ENCODE peak calls at places on chromosomes 4 and X, in seven cellular contexts. One of them, this sample, is unnamed.

GRCh38 chrX:15873566-15873965 is 19.0 kb upstream of the AP1S2 start:
- DNase-seq in stimulated activated CD4-positive, alpha-beta T cell treated with anti-CD3 and anti-CD28 coated beads, Interleukin-2, amount 100 ng/mL, for 48 hours: no peak
- DNase-seq in tibial artery: no peak
- DNase-seq in KBM-7: no peak
- DNase-seq in cardiac muscle cell: no peak
- DNase-seq in upper lobe of right lung: no peak
- DNase-seq in fibroblast of pulmonary artery: no peak
- DNase-seq in this sample: no peak

GRCh38 chr4:48780867-48781219 is 764 bp upstream of the FRYL start:
- DNase-seq in stimulated activated CD4-positive, alpha-beta T cell treated with anti-CD3 and anti-CD28 coated beads, Interleukin-2, amount 100 ng/mL, for 48 hours: peak; percentile 30
- DNase-seq in tibial artery: peak; percentile 34
- DNase-seq in KBM-7: no peak
- DNase-seq in cardiac muscle cell: no peak
- DNase-seq in upper lobe of right lung: no peak
- DNase-seq in fibroblast of pulmonary artery: peak; percentile 56
- DNase-seq in this sample: peak; percentile 23

GRCh38 chr4:127501103-127501502 is 131.7 kb upstream of the INTU start:
- DNase-seq in stimulated activated CD4-positive, alpha-beta T cell treated with anti-CD3 and anti-CD28 coated beads, Interleukin-2, amount 100 ng/mL, for 48 hours: no peak
- DNase-seq in tibial artery: no peak
- DNase-seq in KBM-7: no peak
- DNase-seq in cardiac muscle cell: no peak
- DNase-seq in upper lobe of right lung: no peak
- DNase-seq in fibroblast of pulmonary artery: peak; percentile 13
- DNase-seq in this sample: no peak

GRCh38 chr4:37936889-37937498 is 23.2 kb upstream of the PTTG2 start:
- DNase-seq in stimulated activated CD4-positive, alpha-beta T cell treated with anti-CD3 and anti-CD28 coated beads, Interleukin-2, amount 100 ng/mL, for 48 hours: no peak
- DNase-seq in tibial artery: peak; percentile 34
- DNase-seq in KBM-7: no peak
- DNase-seq in cardiac muscle cell: no peak
- DNase-seq in upper lobe of right lung: no peak
- DNase-seq in fibroblast of pulmonary artery: no peak
- DNase-seq in this sample: no peak

GRCh38 chr4:4387531-4388311 is 819 bp downstream of the NSG1 start:
- DNase-seq in stimulated activated CD4-positive, alpha-beta T cell treated with anti-CD3 and anti-CD28 coated beads, Interleukin-2, amount 100 ng/mL, for 48 hours: no peak
- DNase-seq in tibial artery: no peak
- DNase-seq in KBM-7: no peak
- DNase-seq in cardiac muscle cell: no peak
- DNase-seq in upper lobe of right lung: no peak
- DNase-seq in fibroblast of pulmonary artery: no peak
- DNase-seq in this sample: no peak

GRCh38 chr4:150976478-150977118 is 38.5 kb downstream of the LRBA start:
- DNase-seq in stimulated activated CD4-positive, alpha-beta T cell treated with anti-CD3 and anti-CD28 coated beads, Interleukin-2, amount 100 ng/mL, for 48 hours: no peak
- DNase-seq in tibial artery: no peak
- DNase-seq in KBM-7: peak; percentile 28
- DNase-seq in cardiac muscle cell: peak; percentile 32
- DNase-seq in upper lobe of right lung: no peak
- DNase-seq in fibroblast of pulmonary artery: no peak
- DNase-seq in this sample: no peak

GRCh38 chr4:123671633-123672404 is 275.2 kb downstream of the SPRY1 start:
- DNase-seq in stimulated activated CD4-positive, alpha-beta T cell treated with anti-CD3 and anti-CD28 coated beads, Interleukin-2, amount 100 ng/mL, for 48 hours: peak; percentile 15
- DNase-seq in tibial artery: no peak
- DNase-seq in KBM-7: no peak
- DNase-seq in cardiac muscle cell: no peak
- DNase-seq in upper lobe of right lung: no peak
- DNase-seq in fibroblast of pulmonary artery: no peak
- DNase-seq in this sample: no peak

GRCh38 chr4:157220026-157220881 is at the start of gene GRIA2:
- DNase-seq in stimulated activated CD4-positive, alpha-beta T cell treated with anti-CD3 and anti-CD28 coated beads, Interleukin-2, amount 100 ng/mL, for 48 hours: peak; percentile 11
- DNase-seq in tibial artery: no peak
- DNase-seq in KBM-7: peak; percentile 78
- DNase-seq in cardiac muscle cell: peak; percentile 91
- DNase-seq in upper lobe of right lung: peak; percentile 72
- DNase-seq in fibroblast of pulmonary artery: peak; percentile 66
- DNase-seq in this sample: no peak

GRCh38 chr4:109912706-109913621 is at the start of gene EGF:
- DNase-seq in stimulated activated CD4-positive, alpha-beta T cell treated with anti-CD3 and anti-CD28 coated beads, Interleukin-2, amount 100 ng/mL, for 48 hours: no peak
- DNase-seq in tibial artery: no peak
- DNase-seq in KBM-7: peak; percentile 45
- DNase-seq in cardiac muscle cell: peak; percentile 42
- DNase-seq in upper lobe of right lung: no peak
- DNase-seq in fibroblast of pulmonary artery: peak; percentile 47
- DNase-seq in this sample: no peak

GRCh38 chrX:57528670-57529255 is 63.0 kb upstream of the ZXDB start:
- DNase-seq in stimulated activated CD4-positive, alpha-beta T cell treated with anti-CD3 and anti-CD28 coated beads, Interleukin-2, amount 100 ng/mL, for 48 hours: peak; percentile 13
- DNase-seq in tibial artery: no peak
- DNase-seq in KBM-7: peak; percentile 47
- DNase-seq in cardiac muscle cell: peak; percentile 25
- DNase-seq in upper lobe of right lung: no peak
- DNase-seq in fibroblast of pulmonary artery: peak; percentile 1
- DNase-seq in this sample: no peak

GRCh38 chr4:155597933-155598451 is 68.7 kb upstream of the GUCY1A1 start:
- DNase-seq in stimulated activated CD4-positive, alpha-beta T cell treated with anti-CD3 and anti-CD28 coated beads, Interleukin-2, amount 100 ng/mL, for 48 hours: no peak
- DNase-seq in tibial artery: no peak
- DNase-seq in KBM-7: no peak
- DNase-seq in cardiac muscle cell: no peak
- DNase-seq in upper lobe of right lung: no peak
- DNase-seq in fibroblast of pulmonary artery: no peak
- DNase-seq in this sample: no peak

GRCh38 chr4:151443247-151443646 is 34.3 kb downstream of the FHIP1A start:
- DNase-seq in stimulated activated CD4-positive, alpha-beta T cell treated with anti-CD3 and anti-CD28 coated beads, Interleukin-2, amount 100 ng/mL, for 48 hours: no peak
- DNase-seq in tibial artery: no peak
- DNase-seq in KBM-7: no peak
- DNase-seq in cardiac muscle cell: no peak
- DNase-seq in upper lobe of right lung: no peak
- DNase-seq in fibroblast of pulmonary artery: no peak
- DNase-seq in this sample: no peak

GRCh38 chr4:13599159-13599558 is 28.4 kb downstream of the BOD1L1 start:
- DNase-seq in stimulated activated CD4-positive, alpha-beta T cell treated with anti-CD3 and anti-CD28 coated beads, Interleukin-2, amount 100 ng/mL, for 48 hours: no peak
- DNase-seq in tibial artery: no peak
- DNase-seq in KBM-7: no peak
- DNase-seq in cardiac muscle cell: no peak
- DNase-seq in upper lobe of right lung: no peak
- DNase-seq in fibroblast of pulmonary artery: no peak
- DNase-seq in this sample: no peak

GRCh38 chr4:122000849-122001248 is 49.0 kb upstream of the TRPC3 start:
- DNase-seq in stimulated activated CD4-positive, alpha-beta T cell treated with anti-CD3 and anti-CD28 coated beads, Interleukin-2, amount 100 ng/mL, for 48 hours: no peak
- DNase-seq in tibial artery: no peak
- DNase-seq in KBM-7: no peak
- DNase-seq in cardiac muscle cell: no peak
- DNase-seq in upper lobe of right lung: no peak
- DNase-seq in fibroblast of pulmonary artery: no peak
- DNase-seq in this sample: no peak

GRCh38 chrX:107711521-107712041 is 64.0 kb downstream of the TSC22D3 start:
- DNase-seq in stimulated activated CD4-positive, alpha-beta T cell treated with anti-CD3 and anti-CD28 coated beads, Interleukin-2, amount 100 ng/mL, for 48 hours: no peak
- DNase-seq in tibial artery: no peak
- DNase-seq in KBM-7: no peak
- DNase-seq in cardiac muscle cell: no peak
- DNase-seq in upper lobe of right lung: no peak
- DNase-seq in fibroblast of pulmonary artery: peak; percentile 39
- DNase-seq in this sample: no peak

GRCh38 chrX:80173261-80173660 is 158.7 kb downstream of the TBX22 start:
- DNase-seq in stimulated activated CD4-positive, alpha-beta T cell treated with anti-CD3 and anti-CD28 coated beads, Interleukin-2, amount 100 ng/mL, for 48 hours: no peak
- DNase-seq in tibial artery: no peak
- DNase-seq in KBM-7: no peak
- DNase-seq in cardiac muscle cell: no peak
- DNase-seq in upper lobe of right lung: no peak
- DNase-seq in fibroblast of pulmonary artery: no peak
- DNase-seq in this sample: no peak

GRCh38 chr4:174217273-174218126 is 66.0 kb downstream of the FBXO8 start:
- DNase-seq in stimulated activated CD4-positive, alpha-beta T cell treated with anti-CD3 and anti-CD28 coated beads, Interleukin-2, amount 100 ng/mL, for 48 hours: no peak
- DNase-seq in tibial artery: no peak
- DNase-seq in KBM-7: peak; percentile 46
- DNase-seq in cardiac muscle cell: peak; percentile 44
- DNase-seq in upper lobe of right lung: no peak
- DNase-seq in fibroblast of pulmonary artery: peak; percentile 60
- DNase-seq in this sample: no peak